ENCODE peak calls at places on chromosomes 16 and 17, in six cellular contexts. M is tibial artery, Z is left ventricle myocardium inferior, Q is GM12865, B is tibial nerve, S is A549. K is an unnamed sample.

GRCh38 chr16:30747331-30747730 is 894 bp upstream of the PHKG2 start:
- DNase-seq in M (no peak), Z (no peak), Q (no peak), B (no peak), S (no peak), K (no peak)

GRCh38 chr17:18186271-18186982 is 2.8 kb downstream of the ALKBH5 start:
- DNase-seq in M (no peak), Z (no peak), Q (no peak), B (peak), S (no peak), K (no peak)

GRCh38 chr16:4792951-4793513 is 2.1 kb upstream of the SMIM22 start:
- DNase-seq in M (no peak), Z (no peak), Q (no peak), B (no peak), S (no peak), K (no peak)

GRCh38 chr17:14843086-14843795 is 421.9 kb downstream of the PMP22 start:
- DNase-seq in M (no peak), Z (no peak), Q (no peak), B (no peak), S (no peak), K (no peak)

GRCh38 chr17:60920107-60920506 is 242.5 kb downstream of the BCAS3 start:
- DNase-seq in M (no peak), Z (no peak), Q (no peak), B (no peak), S (no peak), K (no peak)

GRCh38 chr17:43857141-43857540 is 10.2 kb downstream of the CD300LG start:
- DNase-seq in M (no peak), Z (no peak), Q (no peak), B (no peak), S (no peak), K (no peak)

GRCh38 chr17:72725432-72726068 is 366.9 kb downstream of the SLC39A11 start:
- DNase-seq in M (no peak), Z (peak), Q (peak), B (no peak), S (peak), K (no peak)

GRCh38 chr16:75238132-75238852 is 13.1 kb downstream of the BCAR1 start:
- DNase-seq in M (peak), Z (peak), Q (no peak), B (peak), S (no peak), K (no peak)

GRCh38 chr17:28575126-28575795 is 1.4 kb downstream of the ALDOC start:
- DNase-seq in M (no peak), Z (peak), Q (no peak), B (no peak), S (no peak), K (no peak)

DNA sequence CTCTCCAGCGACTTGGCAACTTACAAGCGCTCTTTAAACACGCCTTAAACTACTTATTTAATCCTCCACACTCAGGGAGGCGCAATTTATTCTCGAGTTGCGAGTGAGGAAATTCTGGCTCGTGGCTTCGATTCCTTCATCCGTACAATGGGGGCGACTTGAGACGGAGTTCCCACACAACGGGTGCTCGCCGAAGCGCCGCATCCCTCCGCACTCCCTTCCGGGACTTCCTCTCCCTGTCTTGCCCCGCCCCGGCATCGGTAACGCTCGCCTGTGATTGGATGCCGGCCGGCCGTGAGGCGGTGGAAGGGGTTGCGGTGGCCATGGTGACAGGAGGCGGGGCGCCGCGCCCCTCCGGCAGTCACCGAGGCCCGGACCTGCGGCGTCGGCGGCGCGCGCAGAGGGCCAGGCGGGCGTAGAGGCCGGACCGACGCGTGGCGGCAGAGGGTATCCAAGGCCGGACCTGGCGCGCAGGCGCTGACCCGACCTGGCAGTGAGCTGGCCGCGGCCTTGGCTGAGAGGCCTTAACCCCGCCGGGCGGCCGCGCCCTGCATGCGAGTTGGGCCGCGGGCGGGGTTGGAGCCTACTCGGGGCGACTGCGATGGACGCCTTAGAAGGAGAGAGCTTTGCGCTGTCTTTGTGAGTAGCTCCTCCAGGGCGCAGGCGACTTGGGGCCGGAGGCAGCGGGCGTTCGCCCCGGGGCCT is at the start of gene ARL2BP:
- DNase-seq in M (peak), Z (peak), Q (peak), B (peak), S (peak), K (peak)
- TF ChIP-seq CTCF in M (peak), Z (no peak), Q (no peak), B (peak), S (peak), K (no peak)

GRCh38 chr16:50593410-50594139 is 45.4 kb downstream of the NKD1 start:
- DNase-seq in M (no peak), Z (no peak), Q (no peak), B (no peak), S (no peak), K (no peak)
- TF ChIP-seq CTCF in M (no peak), Z (peak), Q (no peak), B (no peak), S (no peak), K (no peak)

DNA sequence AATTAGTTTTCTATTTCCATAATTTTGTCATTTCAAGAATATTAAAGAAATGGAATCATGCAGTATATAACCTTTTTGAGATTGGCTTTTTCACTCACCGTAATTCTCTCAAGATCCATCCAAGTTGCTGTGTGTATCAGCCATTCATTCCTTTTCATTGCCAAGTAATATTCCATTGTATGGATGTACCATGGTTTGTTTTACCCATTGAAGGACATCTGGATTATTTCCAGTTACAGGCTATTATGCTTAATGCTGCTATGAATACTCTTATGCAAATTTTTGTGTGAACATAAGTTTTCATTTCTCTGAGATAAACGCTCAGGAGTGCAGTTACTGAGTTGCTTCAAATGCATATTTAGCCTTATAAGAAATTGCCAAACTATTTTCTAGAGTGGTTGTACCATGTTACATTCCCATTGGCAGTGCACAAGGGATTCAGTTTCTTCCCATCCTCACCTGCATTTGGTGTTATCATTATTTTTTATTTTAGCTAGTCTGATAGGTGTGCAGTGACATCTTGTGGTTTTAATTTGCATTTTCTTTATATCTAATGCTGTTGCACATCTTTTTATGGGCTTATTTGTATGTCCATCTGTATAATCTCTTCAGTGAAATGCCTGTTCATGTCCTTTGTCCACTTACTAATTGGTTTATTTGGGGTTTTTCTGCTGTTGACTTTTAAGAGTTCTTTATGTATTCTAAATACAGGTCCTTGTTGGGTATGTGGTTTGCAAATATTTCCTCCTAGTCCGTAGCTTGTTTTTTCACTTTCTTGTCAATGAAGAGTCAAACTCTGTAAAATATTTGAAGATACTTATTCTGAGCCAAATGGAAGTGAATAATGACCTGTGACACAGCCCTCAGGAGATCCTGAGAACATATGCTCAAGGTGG is 32.7 kb downstream of the BMERB1 start:
- DNase-seq in M (no peak), Z (no peak), Q (no peak), B (no peak), S (peak), K (no peak)
- TF ChIP-seq CTCF in M (peak), Z (peak), Q (no peak), B (no peak), S (peak), K (no peak)

DNA sequence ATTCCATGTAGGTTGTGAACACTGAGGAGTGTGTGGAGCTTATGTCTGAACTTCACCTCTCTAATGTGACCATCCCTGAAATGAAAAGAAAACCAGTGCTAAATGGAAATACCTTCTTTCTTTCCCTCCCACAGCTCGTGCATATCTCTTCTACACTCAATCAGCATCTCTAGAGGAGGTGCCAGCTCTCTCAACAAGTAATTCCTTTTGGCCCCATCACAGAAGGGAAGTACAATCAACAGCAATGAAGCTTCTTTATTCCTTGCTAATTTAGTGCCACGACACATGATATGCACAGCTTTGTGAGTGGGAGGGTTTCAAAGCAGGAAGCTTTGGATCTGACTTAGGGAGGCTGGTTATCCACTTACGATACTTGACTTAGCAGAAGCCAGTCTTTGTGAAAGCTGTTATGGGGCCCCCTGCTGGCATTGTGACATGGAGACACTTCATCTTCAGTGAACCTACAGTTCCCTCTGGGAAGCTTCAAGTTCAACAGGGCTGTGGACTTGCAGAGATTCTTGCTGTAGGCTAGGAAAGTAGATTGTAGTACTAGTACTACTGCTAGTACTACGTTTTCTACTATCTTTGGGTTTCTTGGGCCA is 81.0 kb downstream of the TMEM100 start:
- DNase-seq in M (peak), Z (peak), Q (peak), B (peak), S (peak), K (peak)
- TF ChIP-seq CTCF in M (peak), Z (peak), Q (peak), B (peak), S (peak), K (no peak)

DNA sequence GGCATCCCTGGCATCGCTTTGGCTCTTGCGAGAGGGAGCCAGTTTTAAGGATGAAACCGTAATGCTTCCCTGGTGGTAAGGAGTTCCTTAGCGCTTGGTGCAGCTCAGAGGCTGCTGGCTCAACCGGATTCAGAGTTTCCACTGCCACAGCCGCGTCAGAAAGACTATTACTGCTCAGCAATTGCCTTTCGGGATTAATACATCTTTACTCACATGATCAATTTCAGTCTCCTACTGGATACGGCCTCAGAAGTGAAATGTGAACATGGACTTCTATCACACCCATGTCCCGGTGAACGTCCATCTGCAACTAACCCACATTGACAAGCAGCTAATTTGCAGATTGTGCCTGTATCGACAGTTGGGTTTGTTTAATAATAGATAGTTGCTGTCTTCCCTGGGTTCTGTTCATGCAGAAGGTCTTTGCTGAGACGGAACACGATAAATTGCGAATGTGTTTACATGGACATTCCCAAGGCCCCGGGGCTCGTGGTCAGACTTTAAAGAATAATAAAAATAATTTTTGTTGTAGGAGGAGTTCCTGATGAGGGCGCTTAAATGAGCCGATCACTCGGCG is 175.4 kb downstream of the ENGASE start:
- DNase-seq in M (no peak), Z (no peak), Q (no peak), B (no peak), S (no peak), K (no peak)
- TF ChIP-seq CTCF in M (no peak), Z (no peak), Q (no peak), B (no peak), S (no peak), K (no peak)

GRCh38 chr17:56121661-56122060 is 31.6 kb upstream of the ANKFN1 start:
- DNase-seq in M (no peak), Z (no peak), Q (no peak), B (no peak), S (no peak), K (no peak)
- TF ChIP-seq CTCF in M (no peak), Z (no peak), Q (no peak), B (no peak), S (no peak), K (no peak)

DNA sequence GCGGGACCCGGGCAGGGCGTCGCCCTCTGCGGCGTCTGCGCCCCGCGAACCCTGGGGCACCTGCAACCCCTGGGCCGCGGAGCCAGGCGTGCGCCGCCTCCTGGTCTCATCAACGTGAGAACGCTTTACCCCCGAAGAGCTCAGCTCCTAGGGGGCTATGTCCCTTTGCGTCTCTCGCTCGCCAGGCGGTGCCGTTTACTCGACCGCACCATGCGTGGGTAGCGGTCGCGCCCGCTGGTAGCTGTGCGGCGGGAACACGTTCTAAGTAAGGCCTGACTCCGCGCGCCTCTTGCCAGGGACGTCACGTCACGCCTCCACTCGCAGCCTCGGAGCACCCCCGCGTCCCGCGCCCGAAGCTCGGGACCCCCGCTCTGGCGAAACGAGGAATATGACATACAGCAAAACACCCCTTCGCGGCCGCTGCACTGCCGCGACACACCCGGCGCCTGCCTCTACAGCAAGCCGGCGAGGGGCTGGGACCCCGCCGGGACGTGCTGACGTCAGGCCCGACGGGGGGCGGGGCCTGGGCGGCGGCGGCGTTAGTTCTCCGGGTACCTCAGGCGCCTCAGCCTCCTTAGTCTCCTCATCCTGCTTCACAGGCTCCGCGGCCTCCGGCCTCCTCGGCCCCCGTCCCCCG is at the start of gene RAB11FIP3:
- DNase-seq in M (peak), Z (peak), Q (peak), B (peak), S (peak), K (peak)
- TF ChIP-seq CTCF in M (peak), Z (peak), Q (peak), B (peak), S (peak), K (no peak)

DNA sequence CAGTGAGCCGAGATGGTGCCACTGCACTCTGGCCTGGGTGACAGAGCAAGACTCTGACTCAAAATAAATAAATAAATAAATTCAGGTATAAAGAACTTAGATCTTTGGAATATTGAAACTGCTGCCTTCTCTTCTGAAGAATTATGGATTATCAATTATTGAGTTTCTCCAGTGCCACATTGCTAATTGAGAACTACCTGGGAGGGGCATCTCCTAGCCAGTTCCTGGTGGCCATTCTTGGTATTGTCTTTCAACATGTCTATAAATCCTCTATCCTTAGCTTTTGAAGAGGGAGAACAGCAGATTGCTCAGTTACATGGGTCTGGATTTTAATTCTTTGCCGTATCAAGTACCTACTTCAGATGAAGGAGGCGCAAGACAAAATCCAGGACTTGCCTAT is 29.2 kb downstream of the CALCOCO2 start:
- DNase-seq in M (no peak), Z (no peak), Q (no peak), B (no peak), S (no peak), K (no peak)
- TF ChIP-seq CTCF in M (no peak), Z (no peak), Q (peak), B (no peak), S (no peak), K (no peak)

K was measured in omental fat pad.